ENCODE peak calls at places on chromosome 22, in nine cellular contexts. Q is left cardiac atrium; C is left lobe of liver; O is T-cell; E is esophagus mucosa; G is activated CD8-positive, alpha-beta T cell treated with anti-CD3 and anti-CD28 coated beads for 36 hours; P is upper lobe of left lung; D is activated CD8-positive, alpha-beta memory T cell treated with anti-CD3 and anti-CD28 coated beads, Interleukin-2, amount 10 ng/mL, durations not matched to agents 7 days and 5 days; Y is activated T-cell treated with anti-CD3 and anti-CD28 coated beads, Interleukin-2, amount 50 U/mL, for 4 hours. B is an unnamed sample.

GRCh38 chr22:44686873-44687600 is 15.0 kb upstream of the PRR5 start:
- ATAC-seq in P (no peak), E (no peak), Y (no peak), D (no peak), O (no peak), Q (no peak), C (no peak), G (no peak), B (no peak)

GRCh38 chr22:24115247-24116207 is 65.8 kb upstream of the SUSD2 start:
- ATAC-seq in E (no peak), O (no peak), D (no peak), G (no peak), Y (no peak), Q (no peak), C (no peak), P (no peak), B (no peak)

GRCh38 chr22:19275919-19276600 is 15.5 kb downstream of the CLTCL1 start:
- ATAC-seq in P (no peak), E (no peak), G (no peak), C (peak), O (no peak), D (no peak), Q (peak), Y (no peak), B (no peak)

GRCh38 chr22:49690454-49690853 is 137.2 kb downstream of the BRD1 start:
- ATAC-seq in C (no peak), D (no peak), O (no peak), P (peak), Q (peak), Y (no peak), G (no peak), E (no peak), B (no peak)

GRCh38 chr22:40487663-40488249 is 117.4 kb downstream of the SGSM3 start:
- ATAC-seq in Y (peak), Q (no peak), O (peak), E (peak), G (peak), P (no peak), D (peak), C (peak), B (no peak)

GRCh38 chr22:37352481-37352880 is 70.2 kb downstream of the CYTH4 start:
- ATAC-seq in G (no peak), P (no peak), Q (no peak), E (no peak), O (no peak), C (no peak), D (no peak), Y (no peak), B (no peak)

GRCh38 chr22:17888855-17889254 is 114.6 kb upstream of the BID start:
- ATAC-seq in D (no peak), Y (peak), P (no peak), E (no peak), G (peak), Q (peak), O (no peak), C (no peak), B (no peak)

GRCh38 chr22:41608386-41608785 is 12.5 kb downstream of the DESI1 start:
- ATAC-seq in Q (peak), Y (no peak), E (no peak), O (no peak), G (no peak), P (no peak), D (no peak), C (peak), B (no peak)

GRCh38 chr22:40310081-40310770 is 36.1 kb upstream of the ADSL start:
- ATAC-seq in Q (no peak), C (no peak), G (no peak), P (peak), Y (no peak), D (no peak), O (no peak), E (no peak), B (no peak)

GRCh38 chr22:40703174-40703573 is 23.9 kb downstream of the MCHR1 start:
- ATAC-seq in Y (no peak), G (peak), O (no peak), C (no peak), D (no peak), E (no peak), P (no peak), Q (no peak), B (peak)

GRCh38 chr22:45259754-45260394 is 19.2 kb upstream of the KIAA0930 start:
- ATAC-seq in C (no peak), G (no peak), D (no peak), Q (no peak), Y (no peak), O (no peak), P (no peak), E (peak), B (no peak)

GRCh38 chr22:50469377-50470305 is 5.2 kb downstream of the SBF1 start:
- ATAC-seq in O (peak), C (no peak), D (peak), E (peak), Y (peak), G (peak), Q (peak), P (peak), B (peak)

GRCh38 chr22:48979482-48979881 is 848.2 kb downstream of the BRD1 start:
- ATAC-seq in P (no peak), Q (no peak), C (peak), E (no peak), O (no peak), Y (no peak), G (no peak), D (no peak), B (no peak)

GRCh38 chr22:43218786-43219185 is 31.9 kb upstream of the TTLL12 start:
- ATAC-seq in E (no peak), P (no peak), D (no peak), Q (no peak), C (no peak), O (no peak), G (no peak), Y (no peak), B (no peak)

B was measured in stimulated activated memory B cell treated with anti-CD40 and anti-IgM and Interleukin-4, amounts not matched to agents 10 μg/mL and 1 μg/mL and 100 μg/mL, for 72 hours.